ENCODE peak calls at places on chromosome 14, in seven cellular contexts. T, G, V, C, W, L and R are unnamed samples.

GRCh38 chr14:90514015-90514398 is 117.2 kb downstream of the CALM1 start:
- DNase-seq in T (no peak), G (peak; percentile 74), V (no peak), C (no peak), W (no peak), L (no peak), R (no peak)

GRCh38 chr14:88204221-88204620 is 118.8 kb downstream of the KCNK10 start:
- DNase-seq in T (no peak), G (no peak), V (no peak), C (no peak), W (no peak), L (no peak), R (no peak)

GRCh38 chr14:64298773-64299172 is 4.6 kb upstream of the ESR2 start:
- DNase-seq in T (peak; percentile 15), G (no peak), V (no peak), C (no peak), W (no peak), L (no peak), R (no peak)

GRCh38 chr14:88791629-88792571 is 853 bp downstream of the EML5 start:
- DNase-seq in T (no peak), G (peak; percentile 45), V (peak; percentile 20), C (no peak), W (peak; percentile 1), L (peak; percentile 3), R (peak; percentile 44)

GRCh38 chr14:29804481-29804880 is 123.2 kb downstream of the PRKD1 start:
- DNase-seq in T (no peak), G (no peak), V (no peak), C (no peak), W (no peak), L (no peak), R (no peak)

GRCh38 chr14:72563676-72564075 is 330.2 kb downstream of the DPF3 start:
- DNase-seq in T (no peak), G (no peak), V (no peak), C (no peak), W (no peak), L (no peak), R (no peak)

GRCh38 chr14:59398841-59399240 is 66.3 kb downstream of the GPR135 start:
- DNase-seq in T (peak; percentile 92), G (no peak), V (no peak), C (no peak), W (no peak), L (peak; percentile 96), R (no peak)

GRCh38 chr14:104475802-104476201 is 103.8 kb upstream of the C14orf180 start:
- DNase-seq in T (no peak), G (no peak), V (no peak), C (no peak), W (no peak), L (no peak), R (no peak)

GRCh38 chr14:69138189-69138535 is 14.8 kb downstream of the DCAF5 start:
- DNase-seq in T (no peak), G (no peak), V (peak; percentile 43), C (peak; percentile 78), W (no peak), L (no peak), R (no peak)

GRCh38 chr14:50677527-50678063 is 9.5 kb upstream of the SAV1 start:
- DNase-seq in T (peak; percentile 27), G (no peak), V (peak; percentile 78), C (peak; percentile 64), W (no peak), L (peak; percentile 66), R (no peak)

GRCh38 chr14:99242816-99243795 is 28.9 kb downstream of the BCL11B start:
- DNase-seq in T (no peak), G (no peak), V (no peak), C (no peak), W (no peak), L (peak; percentile 77), R (no peak)

GRCh38 chr14:60508707-60509437 is at the start of gene SIX6:
- DNase-seq in T (no peak), G (peak; percentile 80), V (no peak), C (peak; percentile 6), W (no peak), L (no peak), R (no peak)

GRCh38 chr14:90446405-90446804 is 49.6 kb downstream of the CALM1 start:
- DNase-seq in T (no peak), G (no peak), V (no peak), C (no peak), W (no peak), L (no peak), R (no peak)

GRCh38 chr14:99412122-99413061 is 68.3 kb downstream of the SETD3 start:
- DNase-seq in T (no peak), G (no peak), V (no peak), C (peak; percentile 18), W (no peak), L (no peak), R (no peak)

GRCh38 chr14:102050625-102051024 is 36.2 kb downstream of the HSP90AA1 start:
- DNase-seq in T (no peak), G (no peak), V (peak; percentile 73), C (peak; percentile 90), W (no peak), L (no peak), R (no peak)

GRCh38 chr14:39265741-39266588 is 32.2 kb downstream of the MIA2 start:
- DNase-seq in T (peak; percentile 57), G (peak; percentile 2), V (no peak), C (peak; percentile 34), W (no peak), L (peak; percentile 50), R (peak; percentile 30)

GRCh38 chr14:79698218-79698617 is 513.1 kb downstream of the DIO2 start:
- DNase-seq in T (no peak), G (no peak), V (no peak), C (no peak), W (no peak), L (no peak), R (no peak)

GRCh38 chr14:32224731-32225377 is 21.8 kb upstream of the RNU6-8 start:
- DNase-seq in T (peak; percentile 67), G (no peak), V (peak; percentile 73), C (peak; percentile 65), W (no peak), L (no peak), R (peak; percentile 33)

GRCh38 chr14:38248629-38249028 is 7.3 kb downstream of the CLEC14A start:
- DNase-seq in T (no peak), G (no peak), V (peak; percentile 13), C (no peak), W (no peak), L (no peak), R (no peak)

GRCh38 chr14:72679591-72680151 is 214.2 kb downstream of the DPF3 start:
- DNase-seq in T (no peak), G (peak; percentile 58), V (no peak), C (no peak), W (no peak), L (no peak), R (no peak)

GRCh38 chr14:68966872-68967301 is 12.2 kb downstream of the ACTN1 start:
- DNase-seq in T (no peak), G (no peak), V (peak; percentile 53), C (no peak), W (no peak), L (no peak), R (peak; percentile 10)

GRCh38 chr14:28116716-28117115 is 649.9 kb upstream of the FOXG1 start:
- DNase-seq in T (peak; percentile 7), G (no peak), V (no peak), C (no peak), W (no peak), L (no peak), R (no peak)

GRCh38 chr14:37622231-37622923 is 26.9 kb downstream of the TTC6 start:
- DNase-seq in T (no peak), G (no peak), V (peak; percentile 31), C (peak; percentile 25), W (no peak), L (no peak), R (no peak)

GRCh38 chr14:35046751-35047536 is 872 bp downstream of the FAM177A1 start:
- DNase-seq in T (peak; percentile 52), G (no peak), V (no peak), C (no peak), W (no peak), L (peak; percentile 15), R (peak; percentile 82)

GRCh38 chr14:96565811-96566210 is 63.6 kb downstream of the PAPOLA start:
- DNase-seq in T (no peak), G (no peak), V (no peak), C (no peak), W (no peak), L (no peak), R (no peak)

GRCh38 chr14:50000215-50001145 is 107.6 kb downstream of the ARF6 start:
- DNase-seq in T (peak; percentile 5), G (no peak), V (peak; percentile 91), C (peak; percentile 94), W (peak; percentile 62), L (peak; percentile 85), R (peak; percentile 28)

GRCh38 chr14:28783593-28784143 is 17.1 kb downstream of the FOXG1 start:
- DNase-seq in T (no peak), G (no peak), V (no peak), C (no peak), W (no peak), L (no peak), R (no peak)

GRCh38 chr14:75088566-75089373 is 19.3 kb downstream of the ZC2HC1C start:
- DNase-seq in T (peak; percentile 54), G (peak; percentile 28), V (peak; percentile 60), C (peak; percentile 60), W (peak; percentile 12), L (peak; percentile 62), R (peak; percentile 79)

GRCh38 chr14:81437226-81437625 is 37.1 kb upstream of the STON2 start:
- DNase-seq in T (peak; percentile 15), G (no peak), V (no peak), C (no peak), W (no peak), L (no peak), R (no peak)

GRCh38 chr14:68468437-68469207 is 324.2 kb downstream of the ZFP36L1 start:
- DNase-seq in T (no peak), G (no peak), V (peak; percentile 92), C (peak; percentile 85), W (no peak), L (no peak), R (no peak)

GRCh38 chr14:56340921-56341320 is 222.7 kb downstream of the PELI2 start:
- DNase-seq in T (peak; percentile 7), G (no peak), V (no peak), C (no peak), W (no peak), L (no peak), R (no peak)

GRCh38 chr14:68687746-68688145 is 105.1 kb downstream of the ZFP36L1 start:
- DNase-seq in T (no peak), G (no peak), V (peak; percentile 91), C (peak; percentile 98), W (no peak), L (no peak), R (no peak)

GRCh38 chr14:68780358-68781160 is 12.3 kb downstream of the ZFP36L1 start:
- DNase-seq in T (peak; percentile 75), G (no peak), V (peak; percentile 56), C (peak; percentile 75), W (no peak), L (peak; percentile 65), R (peak; percentile 86)

GRCh38 chr14:77124345-77125274 is 17.0 kb downstream of the ZDHHC22 start:
- DNase-seq in T (peak; percentile 59), G (peak; percentile 70), V (peak; percentile 41), C (no peak), W (no peak), L (peak; percentile 18), R (peak; percentile 76)

GRCh38 chr14:105935384-105935783 is 409.0 kb downstream of the TMEM121 start:
- DNase-seq in T (no peak), G (no peak), V (no peak), C (no peak), W (no peak), L (no peak), R (no peak)

GRCh38 chr14:55654233-55654632 is 74.2 kb downstream of the KTN1 start:
- DNase-seq in T (no peak), G (no peak), V (no peak), C (no peak), W (no peak), L (no peak), R (peak; percentile 70)

GRCh38 chr14:58118097-58118496 is 33.9 kb downstream of the ARMH4 start:
- DNase-seq in T (no peak), G (no peak), V (peak; percentile 10), C (no peak), W (no peak), L (no peak), R (no peak)